ENCODE peak calls at places on chromosomes 4 and X, in four cellular contexts. K is HL-60, M is A549, S is GM12878. J is an unnamed sample.

GRCh38 chr4:51853027-51853682 is 10.2 kb downstream of the DCUN1D4 start:
- DNase-seq in K (no peak), M (peak), S (no peak), J (peak)

GRCh38 chrX:139766545-139766983 is 58.6 kb upstream of the MCF2 start:
- DNase-seq in K (peak), M (no peak), S (peak), J (no peak)

GRCh38 chr4:40283968-40284367 is 51.2 kb upstream of the CHRNA9 start:
- DNase-seq in K (no peak), M (peak), S (no peak), J (peak)

GRCh38 chrX:1686642-1687041 is 71.8 kb downstream of the ASMT start:
- DNase-seq in K (no peak), M (no peak), S (no peak), J (no peak)

GRCh38 chr4:176302283-176303275 is 17.2 kb upstream of the SPCS3 start:
- DNase-seq in K (no peak), M (peak), S (no peak), J (no peak)

GRCh38 chr4:89489338-89489771 is 181.8 kb upstream of the GPRIN3 start:
- DNase-seq in K (no peak), M (no peak), S (no peak), J (peak)

GRCh38 chrX:13622565-13622964 is 30.4 kb upstream of the TCEANC start:
- DNase-seq in K (no peak), M (no peak), S (no peak), J (no peak)

GRCh38 chr4:182768821-182769220 is 148.4 kb downstream of the DCTD start:
- DNase-seq in K (no peak), M (no peak), S (no peak), J (peak)

GRCh38 chr4:145045180-145045579 is 52.8 kb downstream of the ANAPC10 start:
- DNase-seq in K (no peak), M (no peak), S (peak), J (no peak)

GRCh38 chrX:130260316-130260715 is 8.4 kb downstream of the ZNF280C start:
- DNase-seq in K (no peak), M (no peak), S (no peak), J (no peak)

GRCh38 chrX:110317820-110318663 is at the start of gene AMMECR1:
- DNase-seq in K (peak), M (peak), S (no peak), J (peak)

GRCh38 chrX:47831788-47832187 is 4.9 kb upstream of the ZNF81 start:
- DNase-seq in K (peak), M (peak), S (no peak), J (peak)

GRCh38 chr4:142021761-142022160 is 385.4 kb downstream of the IL15 start:
- DNase-seq in K (no peak), M (no peak), S (no peak), J (no peak)

GRCh38 chr4:1250527-1250812 is 1.5 kb upstream of the CTBP1 start:
- DNase-seq in K (no peak), M (no peak), S (no peak), J (no peak)

GRCh38 chr4:187666634-187667033 is 328.9 kb upstream of the ZFP42 start:
- DNase-seq in K (no peak), M (no peak), S (no peak), J (no peak)

GRCh38 chr4:98480535-98480934 is 177.9 kb downstream of the TSPAN5 start:
- DNase-seq in K (no peak), M (no peak), S (no peak), J (no peak)

GRCh38 chr4:28229092-28229491 is 1368.5 kb downstream of the STIM2 start:
- DNase-seq in K (no peak), M (peak), S (no peak), J (peak)

GRCh38 chrX:129961180-129962083 is 21.0 kb upstream of the BCORL1 start:
- DNase-seq in K (peak), M (peak), S (peak), J (peak)

GRCh38 chr4:56067826-56068225 is 119.1 kb downstream of the CEP135 start:
- DNase-seq in K (no peak), M (no peak), S (no peak), J (no peak)

GRCh38 chr4:29558789-29559188 is 1161.4 kb upstream of the PCDH7 start:
- DNase-seq in K (no peak), M (no peak), S (no peak), J (no peak)

GRCh38 chr4:104941661-104942062 is 205.0 kb upstream of the TET2 start:
- DNase-seq in K (no peak), M (no peak), S (peak), J (no peak)

GRCh38 chr4:86640469-86640868 is 46.4 kb downstream of the PTPN13 start:
- DNase-seq in K (no peak), M (no peak), S (no peak), J (no peak)

GRCh38 chr4:146275370-146275769 is 61.0 kb downstream of the REELD1 start:
- DNase-seq in K (peak), M (no peak), S (no peak), J (no peak)

GRCh38 chr4:3675251-3676115 is 90.7 kb upstream of the ADRA2C start:
- DNase-seq in K (no peak), M (peak), S (no peak), J (peak)

GRCh38 chrX:48924270-48924669 is 5.4 kb upstream of the PIM2 start:
- DNase-seq in K (no peak), M (no peak), S (no peak), J (no peak)

GRCh38 chrX:107825698-107826285 is at the start of gene MID2:
- DNase-seq in K (no peak), M (peak), S (no peak), J (peak)

GRCh38 chr4:141134051-141134450 is 782 bp upstream of the RNF150 start:
- DNase-seq in K (no peak), M (no peak), S (no peak), J (no peak)

GRCh38 chr4:181308476-181309170 is 934.6 kb upstream of the TENM3 start:
- DNase-seq in K (no peak), M (no peak), S (no peak), J (peak)

GRCh38 chrX:2870650-2871049 is 41.9 kb downstream of the GYG2 start:
- DNase-seq in K (no peak), M (no peak), S (no peak), J (no peak)

GRCh38 chr4:98474408-98474844 is 184.0 kb downstream of the TSPAN5 start:
- DNase-seq in K (no peak), M (peak), S (no peak), J (no peak)

GRCh38 chr4:4599886-4600285 is 58.0 kb upstream of the STX18 start:
- DNase-seq in K (no peak), M (no peak), S (no peak), J (no peak)

GRCh38 chr4:146076081-146076480 is 99.4 kb upstream of the LSM6 start:
- DNase-seq in K (no peak), M (no peak), S (no peak), J (no peak)

GRCh38 chrX:101550362-101550761 is at the start of gene ARMCX1:
- DNase-seq in K (no peak), M (peak), S (no peak), J (peak)

GRCh38 chr4:6252051-6252450 is 17.6 kb upstream of the WFS1 start:
- DNase-seq in K (no peak), M (no peak), S (no peak), J (no peak)

GRCh38 chr4:6251365-6251764 is 18.3 kb upstream of the WFS1 start:
- DNase-seq in K (no peak), M (no peak), S (no peak), J (no peak)

GRCh38 chr4:6248394-6248793 is 21.3 kb upstream of the WFS1 start:
- DNase-seq in K (no peak), M (no peak), S (no peak), J (no peak)

GRCh38 chr4:6250984-6251295 is 18.7 kb upstream of the WFS1 start:
- DNase-seq in K (no peak), M (no peak), S (no peak), J (no peak)

GRCh38 chr4:6250235-6250983 is 19.2 kb upstream of the WFS1 start:
- DNase-seq in K (peak), M (peak), S (peak), J (peak)
- TF ChIP-seq CTCF in K (peak), M (peak), S (peak), J (peak)

GRCh38 chr4:68109891-68110290 is 19.8 kb downstream of the TMPRSS11F start:
- DNase-seq in K (no peak), M (no peak), S (no peak), J (no peak)
- TF ChIP-seq REST in K (no peak), M (no peak), S (no peak), J (no peak)

DNA sequence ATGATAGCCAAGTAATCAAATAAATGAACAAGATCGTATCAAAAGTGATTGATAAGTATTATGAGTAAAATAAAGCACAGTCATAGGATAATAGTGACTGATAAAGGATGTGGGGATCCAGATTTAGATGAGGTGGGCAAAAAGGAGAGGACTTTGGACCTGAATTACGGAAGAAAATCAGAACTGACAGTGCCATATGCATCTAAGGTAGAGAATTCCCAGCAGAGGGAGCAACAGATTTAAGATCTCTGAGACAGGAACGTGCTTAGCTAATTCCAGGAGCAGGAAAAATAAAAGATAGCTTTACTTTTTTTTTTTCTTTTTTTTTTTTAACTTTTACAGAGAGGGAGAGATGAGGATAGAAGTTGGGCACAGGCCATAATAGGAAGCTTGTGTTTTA is 189.9 kb downstream of the NWD2 start:
- DNase-seq in K (no peak), M (peak), S (no peak), J (peak)
- TF ChIP-seq CTCF in K (no peak), M (peak), S (no peak), J (peak)

DNA sequence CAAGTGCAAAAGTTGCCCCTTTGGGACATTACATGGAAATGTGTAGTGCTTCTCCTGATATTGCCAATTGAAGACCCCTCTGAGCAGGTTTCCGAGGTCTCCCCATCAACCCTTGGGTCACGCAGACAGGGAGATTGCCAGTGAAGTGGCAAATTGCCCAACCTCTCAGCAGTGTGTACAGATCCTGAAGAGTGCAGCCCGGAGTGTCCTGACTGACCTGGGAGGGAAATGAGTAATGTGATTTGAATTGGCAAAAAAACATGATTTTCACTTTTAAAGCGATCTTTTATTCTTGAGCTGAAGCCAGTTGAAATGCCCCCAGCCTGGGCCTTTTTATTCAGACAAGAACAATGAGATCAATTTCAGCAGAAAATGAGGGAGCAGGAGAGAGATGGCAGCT is 401.8 kb downstream of the RAPGEF2 start:
- DNase-seq in K (no peak), M (no peak), S (no peak), J (no peak)
- TF ChIP-seq REST in K (no peak), M (no peak), S (no peak), J (no peak)

DNA sequence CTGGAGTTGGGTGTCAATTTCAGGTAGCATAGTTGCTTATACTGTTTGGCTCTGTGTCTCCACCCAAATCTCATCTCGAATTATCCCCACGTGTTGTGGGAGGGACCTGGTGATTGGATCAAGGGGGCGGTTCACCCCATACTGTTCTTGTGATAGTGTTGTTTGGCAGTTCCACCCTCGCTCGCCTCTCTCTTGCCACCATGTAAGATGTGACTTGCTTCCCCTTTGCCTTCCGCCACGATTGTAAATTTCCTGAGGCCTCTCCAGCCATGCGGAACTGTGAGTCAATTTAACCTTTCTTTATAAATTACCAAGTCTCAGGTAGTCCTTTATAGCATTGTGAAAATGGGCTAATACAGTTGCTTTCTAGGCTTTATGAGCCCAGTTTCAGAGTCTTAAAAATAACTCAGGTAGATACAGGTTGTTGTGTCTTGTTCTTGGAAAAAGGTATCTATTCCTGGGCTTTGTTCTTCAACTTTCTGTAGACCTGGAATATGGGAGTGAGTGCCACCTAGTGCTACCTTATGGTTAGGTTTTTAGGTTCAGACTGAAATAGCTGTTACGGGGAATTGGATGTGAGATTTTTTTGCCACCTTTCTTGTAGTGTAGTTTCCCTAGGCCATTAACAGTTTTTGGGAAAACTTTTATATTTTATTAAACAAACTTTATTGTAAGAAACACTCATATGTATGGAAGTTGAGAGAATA is 15.6 kb downstream of the PGK1 start:
- DNase-seq in K (no peak), M (peak), S (no peak), J (peak)
- TF ChIP-seq CTCF in K (no peak), M (peak), S (peak), J (peak)

DNA sequence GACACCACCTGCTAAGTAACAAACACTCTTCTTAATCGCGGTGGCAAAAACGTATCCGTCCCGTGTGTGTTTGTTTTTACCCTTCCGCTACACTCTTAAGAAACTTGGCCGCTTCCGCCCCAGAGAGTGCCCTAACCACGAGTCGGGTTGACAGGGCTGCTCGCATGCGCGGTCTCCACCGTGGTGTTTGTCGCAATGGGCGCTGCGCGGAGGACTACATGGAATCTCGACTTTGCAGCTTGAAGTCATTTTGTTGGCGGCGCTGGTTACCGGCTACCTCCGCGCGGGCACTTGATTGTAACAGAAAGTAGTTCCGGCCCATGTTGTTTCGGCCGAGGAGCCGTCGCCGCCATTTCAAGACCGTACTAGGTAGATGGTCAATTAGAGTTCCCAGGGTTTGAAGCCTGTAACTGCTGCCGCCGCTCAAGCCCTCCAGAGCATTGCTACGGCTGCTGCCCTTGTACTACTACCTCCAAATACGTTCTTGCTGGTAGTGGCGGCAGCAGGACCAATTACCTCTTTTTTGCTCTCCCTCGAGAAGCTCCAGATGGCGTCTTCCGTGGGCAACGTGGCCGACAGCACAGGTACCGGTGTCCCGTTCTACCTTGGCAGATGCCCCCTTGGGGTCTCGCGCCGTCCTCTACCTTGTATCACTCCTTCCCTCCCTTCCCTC is at the start of gene OGT:
- DNase-seq in K (peak), M (peak), S (peak), J (peak)
- TF ChIP-seq REST in K (no peak), M (no peak), S (no peak), J (peak)

J was measured in GM23338.